ENCODE peak calls at places on chromosomes 6 and 20, in eight cellular contexts. Y is GM12878, Q is A549, L is transverse colon, Z is lower leg skin, T is body of pancreas, M is Peyer's patch, P is uterus. J is an unnamed sample.

GRCh38 chr6:42163941-42164340 is 9.2 kb upstream of the GUCA1A start:
- DNase-seq in Y (no peak), Q (no peak), L (no peak), Z (no peak), T (no peak), M (no peak), P (no peak), J (no peak)

GRCh38 chr6:69832558-69832957 is 33.8 kb upstream of the COL19A1 start:
- DNase-seq in Y (no peak), Q (no peak), L (no peak), Z (no peak), T (no peak), M (no peak), P (no peak), J (no peak)

GRCh38 chr20:46040902-46041535 is 12.0 kb downstream of the SLC12A5 start:
- DNase-seq in Y (no peak), Q (peak; percentile 24), L (no peak), Z (no peak), T (no peak), M (no peak), P (no peak), J (no peak)

GRCh38 chr6:71349395-71349794 is 60.8 kb downstream of the OGFRL1 start:
- DNase-seq in Y (no peak), Q (peak; percentile 26), L (no peak), Z (no peak), T (no peak), M (no peak), P (no peak), J (no peak)

GRCh38 chr20:51402201-51402600 is 140.3 kb downstream of the NFATC2 start:
- DNase-seq in Y (no peak), Q (no peak), L (peak; percentile 40), Z (no peak), T (no peak), M (no peak), P (no peak), J (no peak)

GRCh38 chr20:14191559-14191958 is 145.9 kb downstream of the FLRT3 start:
- DNase-seq in Y (no peak), Q (no peak), L (no peak), Z (no peak), T (no peak), M (no peak), P (no peak), J (no peak)

GRCh38 chr6:40506956-40507355 is 80.2 kb downstream of the LRFN2 start:
- DNase-seq in Y (no peak), Q (no peak), L (no peak), Z (no peak), T (no peak), M (no peak), P (no peak), J (no peak)

GRCh38 chr20:59328071-59328470 is 27.7 kb downstream of the EDN3 start:
- DNase-seq in Y (no peak), Q (no peak), L (no peak), Z (no peak), T (no peak), M (no peak), P (no peak), J (no peak)

GRCh38 chr20:57751411-57751810 is 41.6 kb upstream of the PMEPA1 start:
- DNase-seq in Y (no peak), Q (no peak), L (no peak), Z (no peak), T (no peak), M (no peak), P (no peak), J (no peak)

GRCh38 chr6:113439861-113440260 is 417.3 kb upstream of the MARCKS start:
- DNase-seq in Y (no peak), Q (no peak), L (no peak), Z (no peak), T (no peak), M (no peak), P (no peak), J (no peak)

GRCh38 chr6:137218473-137218916 is 690 bp downstream of the IFNGR1 start:
- DNase-seq in Y (peak; percentile 66), Q (no peak), L (peak; percentile 52), Z (no peak), T (peak; percentile 78), M (no peak), P (peak; percentile 37), J (peak; percentile 15)

GRCh38 chr6:166659581-166659980 is 32.5 kb upstream of the RPS6KA2 start:
- DNase-seq in Y (no peak), Q (no peak), L (no peak), Z (no peak), T (no peak), M (no peak), P (no peak), J (no peak)

DNA sequence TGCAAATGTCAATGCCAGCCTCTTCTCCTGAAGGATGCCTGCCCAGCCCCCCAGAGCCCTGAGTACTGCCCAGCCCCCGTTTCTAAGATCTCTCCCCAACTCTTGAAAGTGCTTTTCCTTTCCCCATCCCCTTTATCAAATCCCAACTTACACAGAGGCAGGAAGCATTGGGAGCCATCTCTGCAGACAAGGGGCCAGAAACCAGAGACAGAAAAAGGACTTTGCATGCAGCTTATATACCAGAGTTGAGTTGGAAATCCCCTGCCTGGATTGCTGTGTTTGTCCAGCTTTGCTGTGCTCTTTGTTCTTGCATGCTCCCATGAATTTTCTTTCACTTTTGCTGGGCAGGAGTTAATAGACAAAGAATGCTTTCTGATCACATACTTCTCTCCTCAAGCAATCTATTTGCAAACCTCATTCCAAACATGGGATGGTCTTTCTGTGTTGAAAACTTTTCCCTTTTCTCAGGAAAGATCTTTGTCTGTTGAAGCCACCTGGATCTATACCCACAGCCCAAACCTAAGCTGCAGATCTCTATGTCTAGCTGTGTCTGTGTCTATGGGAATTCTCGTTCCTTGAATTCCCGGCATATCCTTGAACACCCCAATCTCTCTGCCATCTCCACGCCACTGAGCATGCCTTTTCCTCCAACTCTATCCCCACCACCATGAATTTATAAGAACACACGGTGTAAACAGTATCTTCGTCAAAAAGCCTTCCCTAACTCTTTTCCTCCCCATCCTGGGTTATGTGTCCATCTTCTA is at the start of gene UBD:
- DNase-seq in Y (peak; percentile 17), Q (no peak), L (no peak), Z (no peak), T (no peak), M (no peak), P (no peak), J (no peak)
- TF ChIP-seq POLR2A in Y (peak; percentile 23), Q (no peak), L (no peak), Z (no peak), T (peak; percentile 52), M (no peak), P (no peak), J (no peak)

GRCh38 chr6:84309336-84309735 is 81.9 kb upstream of the CEP162 start:
- DNase-seq in Y (no peak), Q (no peak), L (no peak), Z (no peak), T (no peak), M (no peak), P (no peak), J (no peak)
- TF ChIP-seq POLR2A in Y (no peak), Q (no peak), L (no peak), Z (no peak), T (no peak), M (no peak), P (no peak), J (no peak)

GRCh38 chr20:63441136-63441776 is 31.2 kb downstream of the KCNQ2 start:
- DNase-seq in Y (peak; percentile 61), Q (no peak), L (no peak), Z (no peak), T (no peak), M (no peak), P (no peak), J (no peak)
- TF ChIP-seq POLR2A in Y (no peak), Q (no peak), L (no peak), Z (no peak), T (no peak), M (no peak), P (no peak), J (no peak)

GRCh38 chr6:134175532-134176282 is 123.3 kb upstream of the SLC2A12 start:
- DNase-seq in Y (no peak), Q (peak; percentile 70), L (peak; percentile 63), Z (peak; percentile 94), T (peak; percentile 88), M (peak; percentile 79), P (peak; percentile 60), J (peak; percentile 65)
- TF ChIP-seq POLR2A in Y (no peak), Q (peak; percentile 25), L (no peak), Z (no peak), T (no peak), M (no peak), P (no peak), J (peak; percentile 29)

GRCh38 chr20:15498926-15499325 is 1074.3 kb downstream of the KIF16B start:
- DNase-seq in Y (no peak), Q (no peak), L (no peak), Z (no peak), T (no peak), M (no peak), P (no peak), J (no peak)
- TF ChIP-seq POLR2A in Y (no peak), Q (no peak), L (no peak), Z (no peak), T (no peak), M (no peak), P (no peak), J (no peak)

GRCh38 chr20:17504898-17505663 is 26.1 kb downstream of the BFSP1 start:
- DNase-seq in Y (peak; percentile 25), Q (peak; percentile 53), L (peak; percentile 65), Z (peak; percentile 91), T (peak; percentile 24), M (peak; percentile 69), P (peak; percentile 40), J (peak; percentile 18)
- TF ChIP-seq POLR2A in Y (no peak), Q (no peak), L (no peak), Z (no peak), T (no peak), M (no peak), P (no peak), J (no peak)